ENCODE peak calls at places on chromosome 18, in ten cellular contexts. One of them, this sample, is unnamed.

GRCh38 chr18:56884511-56884910 is 233.4 kb downstream of the WDR7 start:
- DNase-seq in progenitor cell of endocrine pancreas: no peak
- DNase-seq in SW480: no peak
- DNase-seq in stimulated activated CD4-positive, alpha-beta T cell treated with anti-CD3 and anti-CD28 coated beads, Interleukin-4, amount 100 ng/mL, for 1 hour: no peak
- DNase-seq in endothelial cell: no peak
- DNase-seq in esophagus squamous epithelium: no peak
- DNase-seq in HAP-1: no peak
- DNase-seq in left lung: no peak
- DNase-seq in ecto neural progenitor cell: no peak
- DNase-seq in left lobe of liver: no peak
- DNase-seq in this sample: no peak

GRCh38 chr18:33761363-33761762 is 183.3 kb downstream of the ASXL3 start:
- DNase-seq in esophagus squamous epithelium: no peak
- DNase-seq in progenitor cell of endocrine pancreas: no peak
- DNase-seq in HAP-1: peak; percentile 22
- DNase-seq in ecto neural progenitor cell: no peak
- DNase-seq in endothelial cell: no peak
- DNase-seq in SW480: peak; percentile 18
- DNase-seq in left lung: no peak
- DNase-seq in stimulated activated CD4-positive, alpha-beta T cell treated with anti-CD3 and anti-CD28 coated beads, Interleukin-4, amount 100 ng/mL, for 1 hour: no peak
- DNase-seq in left lobe of liver: no peak
- DNase-seq in this sample: no peak

GRCh38 chr18:56327171-56327885 is 311.1 kb downstream of the TXNL1 start:
- DNase-seq in stimulated activated CD4-positive, alpha-beta T cell treated with anti-CD3 and anti-CD28 coated beads, Interleukin-4, amount 100 ng/mL, for 1 hour: no peak
- DNase-seq in esophagus squamous epithelium: no peak
- DNase-seq in left lobe of liver: no peak
- DNase-seq in SW480: no peak
- DNase-seq in HAP-1: no peak
- DNase-seq in ecto neural progenitor cell: no peak
- DNase-seq in left lung: no peak
- DNase-seq in endothelial cell: no peak
- DNase-seq in progenitor cell of endocrine pancreas: no peak
- DNase-seq in this sample: no peak

GRCh38 chr18:21735452-21736015 is 5.1 kb upstream of the MIB1 start:
- DNase-seq in esophagus squamous epithelium: no peak
- DNase-seq in stimulated activated CD4-positive, alpha-beta T cell treated with anti-CD3 and anti-CD28 coated beads, Interleukin-4, amount 100 ng/mL, for 1 hour: peak; percentile 44
- DNase-seq in ecto neural progenitor cell: peak; percentile 57
- DNase-seq in left lobe of liver: no peak
- DNase-seq in SW480: peak; percentile 69
- DNase-seq in progenitor cell of endocrine pancreas: no peak
- DNase-seq in HAP-1: no peak
- DNase-seq in endothelial cell: no peak
- DNase-seq in left lung: peak; percentile 52
- DNase-seq in this sample: no peak

GRCh38 chr18:1039421-1039820 is 134.8 kb downstream of the ADCYAP1 start:
- DNase-seq in stimulated activated CD4-positive, alpha-beta T cell treated with anti-CD3 and anti-CD28 coated beads, Interleukin-4, amount 100 ng/mL, for 1 hour: no peak
- DNase-seq in left lung: no peak
- DNase-seq in SW480: no peak
- DNase-seq in endothelial cell: no peak
- DNase-seq in HAP-1: no peak
- DNase-seq in progenitor cell of endocrine pancreas: no peak
- DNase-seq in esophagus squamous epithelium: no peak
- DNase-seq in left lobe of liver: no peak
- DNase-seq in ecto neural progenitor cell: no peak
- DNase-seq in this sample: no peak

GRCh38 chr18:49814147-49814499 is 790 bp upstream of the ACAA2 start:
- DNase-seq in SW480: peak; percentile 21
- DNase-seq in progenitor cell of endocrine pancreas: no peak
- DNase-seq in left lung: peak; percentile 65
- DNase-seq in esophagus squamous epithelium: no peak
- DNase-seq in left lobe of liver: no peak
- DNase-seq in HAP-1: peak; percentile 75
- DNase-seq in endothelial cell: peak; percentile 46
- DNase-seq in stimulated activated CD4-positive, alpha-beta T cell treated with anti-CD3 and anti-CD28 coated beads, Interleukin-4, amount 100 ng/mL, for 1 hour: no peak
- DNase-seq in ecto neural progenitor cell: peak; percentile 82
- DNase-seq in this sample: no peak

GRCh38 chr18:25125670-25126069 is 226.3 kb downstream of the ZNF521 start:
- DNase-seq in esophagus squamous epithelium: no peak
- DNase-seq in SW480: no peak
- DNase-seq in progenitor cell of endocrine pancreas: no peak
- DNase-seq in HAP-1: no peak
- DNase-seq in left lobe of liver: no peak
- DNase-seq in stimulated activated CD4-positive, alpha-beta T cell treated with anti-CD3 and anti-CD28 coated beads, Interleukin-4, amount 100 ng/mL, for 1 hour: no peak
- DNase-seq in ecto neural progenitor cell: no peak
- DNase-seq in left lung: no peak
- DNase-seq in endothelial cell: no peak
- DNase-seq in this sample: no peak

GRCh38 chr18:1917141-1917540 is 654.2 kb downstream of the METTL4 start:
- DNase-seq in left lobe of liver: no peak
- DNase-seq in SW480: no peak
- DNase-seq in esophagus squamous epithelium: no peak
- DNase-seq in stimulated activated CD4-positive, alpha-beta T cell treated with anti-CD3 and anti-CD28 coated beads, Interleukin-4, amount 100 ng/mL, for 1 hour: no peak
- DNase-seq in endothelial cell: no peak
- DNase-seq in ecto neural progenitor cell: no peak
- DNase-seq in left lung: no peak
- DNase-seq in HAP-1: no peak
- DNase-seq in progenitor cell of endocrine pancreas: no peak
- DNase-seq in this sample: no peak

GRCh38 chr18:5197032-5197434 is at the start of gene AKAIN1:
- DNase-seq in stimulated activated CD4-positive, alpha-beta T cell treated with anti-CD3 and anti-CD28 coated beads, Interleukin-4, amount 100 ng/mL, for 1 hour: peak; percentile 23
- DNase-seq in esophagus squamous epithelium: no peak
- DNase-seq in progenitor cell of endocrine pancreas: peak; percentile 66
- DNase-seq in endothelial cell: peak; percentile 76
- DNase-seq in left lung: peak; percentile 36
- DNase-seq in ecto neural progenitor cell: peak; percentile 88
- DNase-seq in SW480: no peak
- DNase-seq in HAP-1: peak; percentile 53
- DNase-seq in left lobe of liver: no peak
- DNase-seq in this sample: no peak

GRCh38 chr18:79047556-79048244 is 21.5 kb upstream of the ATP9B start:
- DNase-seq in SW480: no peak
- DNase-seq in stimulated activated CD4-positive, alpha-beta T cell treated with anti-CD3 and anti-CD28 coated beads, Interleukin-4, amount 100 ng/mL, for 1 hour: no peak
- DNase-seq in endothelial cell: no peak
- DNase-seq in ecto neural progenitor cell: no peak
- DNase-seq in HAP-1: no peak
- DNase-seq in progenitor cell of endocrine pancreas: no peak
- DNase-seq in left lobe of liver: no peak
- DNase-seq in esophagus squamous epithelium: no peak
- DNase-seq in left lung: no peak
- DNase-seq in this sample: no peak

GRCh38 chr18:46449033-46449432 is 208.0 kb downstream of the LOXHD1 start:
- DNase-seq in ecto neural progenitor cell: no peak
- DNase-seq in endothelial cell: no peak
- DNase-seq in left lung: no peak
- DNase-seq in esophagus squamous epithelium: no peak
- DNase-seq in left lobe of liver: no peak
- DNase-seq in HAP-1: no peak
- DNase-seq in SW480: no peak
- DNase-seq in progenitor cell of endocrine pancreas: no peak
- DNase-seq in stimulated activated CD4-positive, alpha-beta T cell treated with anti-CD3 and anti-CD28 coated beads, Interleukin-4, amount 100 ng/mL, for 1 hour: no peak
- DNase-seq in this sample: no peak

GRCh38 chr18:61413388-61413787 is 80.2 kb downstream of the CDH20 start:
- DNase-seq in HAP-1: no peak
- DNase-seq in ecto neural progenitor cell: no peak
- DNase-seq in esophagus squamous epithelium: no peak
- DNase-seq in progenitor cell of endocrine pancreas: no peak
- DNase-seq in left lobe of liver: no peak
- DNase-seq in SW480: no peak
- DNase-seq in endothelial cell: no peak
- DNase-seq in left lung: no peak
- DNase-seq in stimulated activated CD4-positive, alpha-beta T cell treated with anti-CD3 and anti-CD28 coated beads, Interleukin-4, amount 100 ng/mL, for 1 hour: no peak
- DNase-seq in this sample: no peak

GRCh38 chr18:50422286-50422898 is 47.5 kb downstream of the SKA1 start:
- DNase-seq in left lung: no peak
- DNase-seq in left lobe of liver: no peak
- DNase-seq in ecto neural progenitor cell: no peak
- DNase-seq in SW480: no peak
- DNase-seq in endothelial cell: no peak
- DNase-seq in esophagus squamous epithelium: no peak
- DNase-seq in HAP-1: no peak
- DNase-seq in stimulated activated CD4-positive, alpha-beta T cell treated with anti-CD3 and anti-CD28 coated beads, Interleukin-4, amount 100 ng/mL, for 1 hour: no peak
- DNase-seq in progenitor cell of endocrine pancreas: no peak
- DNase-seq in this sample: no peak

GRCh38 chr18:41644466-41644865 is 310.6 kb upstream of the PIK3C3 start:
- DNase-seq in progenitor cell of endocrine pancreas: no peak
- DNase-seq in endothelial cell: no peak
- DNase-seq in stimulated activated CD4-positive, alpha-beta T cell treated with anti-CD3 and anti-CD28 coated beads, Interleukin-4, amount 100 ng/mL, for 1 hour: no peak
- DNase-seq in left lobe of liver: no peak
- DNase-seq in esophagus squamous epithelium: no peak
- DNase-seq in HAP-1: no peak
- DNase-seq in left lung: no peak
- DNase-seq in ecto neural progenitor cell: no peak
- DNase-seq in SW480: no peak
- DNase-seq in this sample: no peak

GRCh38 chr18:36947820-36948348 is 119.0 kb downstream of the KIAA1328 start:
- DNase-seq in stimulated activated CD4-positive, alpha-beta T cell treated with anti-CD3 and anti-CD28 coated beads, Interleukin-4, amount 100 ng/mL, for 1 hour: no peak
- DNase-seq in endothelial cell: no peak
- DNase-seq in ecto neural progenitor cell: no peak
- DNase-seq in progenitor cell of endocrine pancreas: no peak
- DNase-seq in esophagus squamous epithelium: no peak
- DNase-seq in HAP-1: peak; percentile 61
- DNase-seq in left lobe of liver: no peak
- DNase-seq in SW480: no peak
- DNase-seq in left lung: no peak
- DNase-seq in this sample: no peak

GRCh38 chr18:45463433-45463832 is 151.8 kb upstream of the SLC14A2 start:
- DNase-seq in stimulated activated CD4-positive, alpha-beta T cell treated with anti-CD3 and anti-CD28 coated beads, Interleukin-4, amount 100 ng/mL, for 1 hour: no peak
- DNase-seq in left lobe of liver: no peak
- DNase-seq in ecto neural progenitor cell: no peak
- DNase-seq in HAP-1: no peak
- DNase-seq in progenitor cell of endocrine pancreas: no peak
- DNase-seq in endothelial cell: no peak
- DNase-seq in left lung: no peak
- DNase-seq in SW480: no peak
- DNase-seq in esophagus squamous epithelium: no peak
- DNase-seq in this sample: no peak

GRCh38 chr18:66046025-66046602 is 295.3 kb downstream of the CDH7 start:
- DNase-seq in stimulated activated CD4-positive, alpha-beta T cell treated with anti-CD3 and anti-CD28 coated beads, Interleukin-4, amount 100 ng/mL, for 1 hour: no peak
- DNase-seq in SW480: peak; percentile 1
- DNase-seq in left lobe of liver: no peak
- DNase-seq in ecto neural progenitor cell: no peak
- DNase-seq in left lung: no peak
- DNase-seq in HAP-1: no peak
- DNase-seq in progenitor cell of endocrine pancreas: no peak
- DNase-seq in endothelial cell: no peak
- DNase-seq in esophagus squamous epithelium: no peak
- DNase-seq in this sample: no peak